ENCODE peak calls at places on chromosomes 3 and 15, in nine cellular contexts. F, G, H, V, U, B, Y, N and D are unnamed samples.

GRCh38 chr3:53194218-53195065 is 33.4 kb downstream of the PRKCD start:
- DNase-seq in G (no peak), Y (no peak), N (no peak), V (peak; percentile 61), U (no peak), H (no peak), F (no peak), B (no peak), D (no peak)

GRCh38 chr15:32119694-32120330 is 89.5 kb downstream of the CHRNA7 start:
- DNase-seq in Y (no peak), G (no peak), U (no peak), F (no peak), B (no peak), V (no peak), H (no peak), N (no peak), D (no peak)

GRCh38 chr15:29695486-29696167 is 126.6 kb downstream of the TJP1 start:
- DNase-seq in G (no peak), V (no peak), H (no peak), U (no peak), B (no peak), F (no peak), N (no peak), Y (no peak), D (peak; percentile 59)

GRCh38 chr3:123800352-123800682 is 83.8 kb downstream of the MYLK start:
- DNase-seq in Y (no peak), B (no peak), F (no peak), U (no peak), V (no peak), G (no peak), H (no peak), N (no peak), D (no peak)

GRCh38 chr15:57559875-57560274 is 31.8 kb upstream of the MYZAP start:
- DNase-seq in Y (peak; percentile 65), G (peak; percentile 58), B (peak; percentile 63), F (peak; percentile 60), U (peak; percentile 64), N (peak; percentile 91), V (peak; percentile 78), H (peak; percentile 56), D (peak; percentile 88)

GRCh38 chr3:31589228-31589627 is 56.5 kb downstream of the STT3B start:
- DNase-seq in G (no peak), V (no peak), U (no peak), H (no peak), B (no peak), F (no peak), Y (no peak), N (no peak), D (no peak)

GRCh38 chr3:33315826-33316225 is 38.6 kb downstream of the FBXL2 start:
- DNase-seq in B (peak; percentile 70), U (no peak), N (no peak), G (no peak), F (no peak), Y (no peak), V (no peak), H (no peak), D (no peak)

GRCh38 chr3:185688808-185689207 is 102.7 kb downstream of the SENP2 start:
- DNase-seq in V (no peak), H (no peak), G (no peak), B (peak; percentile 99), F (no peak), Y (peak; percentile 56), U (no peak), N (no peak), D (no peak)

GRCh38 chr15:90364251-90364650 is 12.2 kb downstream of the ZNF774 start:
- DNase-seq in B (peak; percentile 85), V (no peak), G (no peak), N (no peak), F (no peak), Y (no peak), H (no peak), U (no peak), D (no peak)

GRCh38 chr3:185966655-185967054 is 28.8 kb upstream of the TRA2B start:
- DNase-seq in U (no peak), H (no peak), N (no peak), Y (no peak), G (no peak), V (no peak), B (no peak), F (no peak), D (no peak)

GRCh38 chr3:127792664-127793292 is 29.5 kb downstream of the MGLL start:
- DNase-seq in B (peak; percentile 88), G (no peak), Y (peak; percentile 38), U (no peak), F (no peak), H (peak; percentile 50), N (no peak), V (no peak), D (no peak)

GRCh38 chr15:82709081-82709420 is 624 bp downstream of the AP3B2 start:
- DNase-seq in H (no peak), G (no peak), N (no peak), Y (no peak), U (no peak), V (no peak), F (no peak), B (no peak), D (peak; percentile 37)